ENCODE peak calls at places on chromosomes 11 and 22, in four cellular contexts. X is mesenchymal stem cell, K is H9, L is IMR-90. H is an unnamed sample.

GRCh38 chr11:96045622-96046456 is 121.9 kb upstream of the MTMR2 start:
- DNase-seq in K (peak; percentile 82), L (peak; percentile 63), X (peak; percentile 40), H (no peak)

GRCh38 chr11:113161671-113162589 is 152.5 kb upstream of the TTC12 start:
- DNase-seq in X (no peak), L (no peak), K (no peak), H (no peak)

GRCh38 chr22:23072035-23072910 is 2.0 kb downstream of the GNAZ start:
- DNase-seq in X (no peak), L (peak; percentile 30), K (no peak), H (no peak)

GRCh38 chr11:103907548-103908455 is 128.6 kb upstream of the DDI1 start:
- DNase-seq in L (peak; percentile 68), X (peak; percentile 66), K (no peak), H (no peak)

GRCh38 chr22:39381009-39381755 is 18.4 kb upstream of the TAB1 start:
- DNase-seq in X (no peak), L (no peak), K (no peak), H (no peak)

GRCh38 chr11:65532388-65533064 is 7.6 kb downstream of the SCYL1 start:
- DNase-seq in L (no peak), X (no peak), K (no peak), H (no peak)

GRCh38 chr11:134142536-134142935 is 73.7 kb downstream of the JAM3 start:
- DNase-seq in L (peak; percentile 59), K (no peak), X (no peak), H (no peak)

GRCh38 chr22:44916281-44917231 is 93.2 kb downstream of the PHF21B start:
- DNase-seq in L (no peak), K (no peak), X (no peak), H (no peak)

GRCh38 chr11:31656051-31656450 is 146.5 kb downstream of the ELP4 start:
- DNase-seq in X (peak; percentile 5), L (peak; percentile 9), K (no peak), H (no peak)

GRCh38 chr22:42061041-42061440 is 9.6 kb downstream of the NAGA start:
- DNase-seq in L (no peak), X (no peak), K (no peak), H (no peak)

GRCh38 chr11:279966-280761 is 2.0 kb downstream of the NLRP6 start:
- DNase-seq in K (no peak), X (no peak), L (peak; percentile 30), H (no peak)

GRCh38 chr11:84103096-84103495 is 816.9 kb upstream of the CCDC90B start:
- DNase-seq in L (no peak), X (no peak), K (no peak), H (peak; percentile 61)

GRCh38 chr11:90757851-90758494 is 535.1 kb upstream of the CHORDC1 start:
- DNase-seq in K (no peak), L (no peak), X (no peak), H (no peak)

GRCh38 chr11:35781342-35782171 is 119.0 kb downstream of the TRIM44 start:
- DNase-seq in K (no peak), L (peak; percentile 89), X (peak; percentile 60), H (no peak)

GRCh38 chr11:2318707-2319106 is 16.9 kb downstream of the TSPAN32 start:
- DNase-seq in X (no peak), L (no peak), K (no peak), H (no peak)

GRCh38 chr11:101224221-101224620 is 94.6 kb upstream of the PGR start:
- DNase-seq in X (no peak), K (no peak), L (no peak), H (no peak)

GRCh38 chr11:35943294-35943693 is 568 bp upstream of the LDLRAD3 start:
- DNase-seq in L (no peak), X (no peak), K (no peak), H (no peak)

GRCh38 chr11:11243790-11244469 is 109.1 kb downstream of the CSNK2A3 start:
- DNase-seq in K (peak; percentile 72), X (peak; percentile 85), L (no peak), H (peak; percentile 68)

GRCh38 chr11:18987454-18988231 is 48.4 kb upstream of the MRGPRX1 start:
- DNase-seq in K (no peak), X (no peak), L (peak; percentile 43), H (no peak)

GRCh38 chr22:49810363-49811013 is 17.2 kb downstream of the BRD1 start:
- DNase-seq in L (peak; percentile 30), K (no peak), X (peak; percentile 12), H (no peak)
- H3K4me1 ChIP-seq in L (peaks cover 12% of the 10 kb centered on the region), K (no peaks in the 10 kb centered on the region), X (peaks cover 18% of the 10 kb centered on the region), H (no peaks in the 10 kb centered on the region)

GRCh38 chr22:46969961-46970360 is 207.5 kb downstream of the TBC1D22A start:
- DNase-seq in K (no peak), L (no peak), X (no peak), H (no peak)
- H2AK5ac ChIP-seq in K (no peak overlapping the region), L (no peak overlapping the region), X (no peak overlapping the region), H (no peak overlapping the region)

GRCh38 chr11:4658629-4659453 is 15.1 kb downstream of the OR51E1 start:
- DNase-seq in X (no peak), L (peak; percentile 37), K (no peak), H (no peak)

GRCh38 chr11:4665424-4665823 is 21.6 kb downstream of the OR51E1 start:
- DNase-seq in L (peak; percentile 76), K (no peak), X (peak; percentile 3), H (no peak)

GRCh38 chr11:4664183-4664582 is 20.4 kb downstream of the OR51E1 start:
- DNase-seq in X (no peak), L (no peak), K (no peak), H (no peak)

DNA sequence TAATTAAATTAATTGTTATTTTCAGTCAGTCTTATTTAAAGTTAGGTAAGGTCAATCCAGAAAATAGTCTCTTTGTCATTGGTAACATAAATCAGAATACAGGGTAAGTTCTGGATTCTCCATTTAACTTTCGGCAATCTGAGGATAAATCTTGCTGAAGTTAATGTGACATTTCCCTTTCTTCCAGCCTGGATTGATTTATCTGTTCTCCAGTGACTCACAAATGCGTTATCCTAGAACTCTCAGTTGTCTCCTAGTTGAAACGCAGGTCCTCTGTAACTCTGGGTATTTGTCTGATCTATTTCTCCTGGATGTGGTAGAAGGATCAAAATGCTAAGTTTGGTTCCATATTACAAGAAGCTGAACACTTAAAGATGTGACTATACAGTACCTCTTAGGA is 21.0 kb downstream of the OR51E1 start:
- DNase-seq in X (no peak), K (no peak), L (peak; percentile 51), H (no peak)
- H3K4me1 ChIP-seq in X (no peaks in the 10 kb centered on the region), K (no peaks in the 10 kb centered on the region), L (peaks cover 2% of the 10 kb centered on the region), H (no peaks in the 10 kb centered on the region)

GRCh38 chr11:46243796-46244109 is 33.7 kb upstream of the CREB3L1 start:
- DNase-seq in X (no peak), K (no peak), L (no peak), H (no peak)
- H2AK5ac ChIP-seq in X (no peak overlapping the region), K (no peak overlapping the region), L (peak overlapping the region; percentile 80), H (no peak overlapping the region)

GRCh38 chr11:93659216-93659615 is 2.3 kb upstream of the CEP295 start:
- DNase-seq in X (no peak), L (no peak), K (no peak), H (no peak)
- H3K4me1 ChIP-seq in X (peaks cover 2% of the 10 kb centered on the region), L (peaks cover 2% of the 10 kb centered on the region), K (no peaks in the 10 kb centered on the region), H (peaks cover 3% of the 10 kb centered on the region)

DNA sequence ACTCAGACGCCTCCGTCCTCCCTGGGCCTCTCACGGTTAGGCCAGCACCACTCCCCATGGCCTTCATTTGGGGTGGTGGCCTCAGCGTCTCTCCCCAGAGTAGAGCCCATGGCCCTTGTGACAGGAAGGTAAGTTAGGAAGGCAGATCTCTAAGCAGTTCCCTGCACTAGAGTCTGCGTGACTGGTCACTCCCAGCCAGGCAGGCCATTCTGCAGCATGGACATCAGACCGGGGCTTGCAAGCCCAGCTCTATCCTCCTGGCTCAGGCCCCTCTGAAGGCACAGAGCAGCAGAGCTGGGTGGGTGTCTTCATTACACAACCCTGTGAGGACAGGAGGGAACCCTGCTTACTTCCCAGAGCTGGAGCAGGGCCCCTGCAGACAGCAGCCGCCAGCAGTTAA is 77.4 kb downstream of the PIWIL3 start:
- DNase-seq in X (no peak), L (no peak), K (no peak), H (no peak)
- H2AK5ac ChIP-seq in X (no peak overlapping the region), L (peak overlapping the region; percentile 97), K (no peak overlapping the region), H (peak overlapping the region; percentile 66)